ENCODE peak calls at places on chromosomes 3 and 15, in four cellular contexts. J is upper lobe of right lung, K is ovary, X is thoracic aorta. Y is an unnamed sample.
A peak's percentile ranks its signal among the peaks of the same experiment; 100 is the strongest.

GRCh38 chr3:90184861-90185260 is 1077.4 kb downstream of the EPHA3 start:
- DNase-seq in J (no peak), K (no peak), X (no peak), Y (no peak)

GRCh38 chr15:65902373-65902772 is 33.1 kb downstream of the RAB11A start:
- DNase-seq in J (peak; percentile 69), K (no peak), X (no peak), Y (peak; percentile 89)

GRCh38 chr3:113096158-113096893 is 105.5 kb downstream of the GTPBP8 start:
- DNase-seq in J (no peak), K (no peak), X (no peak), Y (no peak)

GRCh38 chr3:188137062-188137461 is 16.9 kb upstream of the LPP start:
- DNase-seq in J (no peak), K (no peak), X (no peak), Y (no peak)

GRCh38 chr3:24344784-24345439 is 149.7 kb downstream of the THRB start:
- DNase-seq in J (no peak), K (no peak), X (no peak), Y (no peak)

GRCh38 chr15:85707519-85708338 is 87.0 kb downstream of the KLHL25 start:
- DNase-seq in J (no peak), K (no peak), X (no peak), Y (no peak)

GRCh38 chr3:66138336-66139234 is 82.2 kb upstream of the SLC25A26 start:
- DNase-seq in J (no peak), K (peak; percentile 44), X (no peak), Y (peak; percentile 26)

GRCh38 chr3:168495932-168496331 is 400.2 kb upstream of the GOLIM4 start:
- DNase-seq in J (no peak), K (no peak), X (no peak), Y (no peak)

GRCh38 chr3:89698208-89698830 is 590.9 kb downstream of the EPHA3 start:
- DNase-seq in J (no peak), K (no peak), X (no peak), Y (no peak)

GRCh38 chr15:99014803-99015676 is 7.4 kb upstream of the PGPEP1L start:
- DNase-seq in J (peak; percentile 88), K (peak; percentile 78), X (no peak), Y (peak; percentile 90)

GRCh38 chr15:91222052-91222451 is 122.0 kb downstream of the SV2B start:
- DNase-seq in J (no peak), K (no peak), X (no peak), Y (no peak)

GRCh38 chr3:127452321-127452821 is 138.2 kb downstream of the TPRA1 start:
- DNase-seq in J (peak; percentile 40), K (no peak), X (no peak), Y (peak; percentile 48)

GRCh38 chr15:72889545-72889944 is 106.0 kb upstream of the ADPGK start:
- DNase-seq in J (no peak), K (no peak), X (no peak), Y (no peak)

GRCh38 chr3:72990701-72991395 is 5.8 kb upstream of the PPP4R2 start:
- DNase-seq in J (no peak), K (no peak), X (no peak), Y (no peak)

GRCh38 chr3:72995337-72995736 is 1.3 kb upstream of the PPP4R2 start:
- DNase-seq in J (no peak), K (peak; percentile 37), X (no peak), Y (peak; percentile 85)

GRCh38 chr3:72996121-72996472 is 514 bp upstream of the PPP4R2 start:
- DNase-seq in J (peak; percentile 67), K (peak; percentile 55), X (no peak), Y (no peak)

GRCh38 chr3:72991522-72991921 is 5.1 kb upstream of the PPP4R2 start:
- DNase-seq in J (no peak), K (no peak), X (no peak), Y (no peak)

GRCh38 chr3:72993391-72993790 is 3.2 kb upstream of the PPP4R2 start:
- DNase-seq in J (no peak), K (no peak), X (no peak), Y (no peak)
- TF ChIP-seq CTCF in J (no peak), K (no peak), X (no peak), Y (no peak)

DNA sequence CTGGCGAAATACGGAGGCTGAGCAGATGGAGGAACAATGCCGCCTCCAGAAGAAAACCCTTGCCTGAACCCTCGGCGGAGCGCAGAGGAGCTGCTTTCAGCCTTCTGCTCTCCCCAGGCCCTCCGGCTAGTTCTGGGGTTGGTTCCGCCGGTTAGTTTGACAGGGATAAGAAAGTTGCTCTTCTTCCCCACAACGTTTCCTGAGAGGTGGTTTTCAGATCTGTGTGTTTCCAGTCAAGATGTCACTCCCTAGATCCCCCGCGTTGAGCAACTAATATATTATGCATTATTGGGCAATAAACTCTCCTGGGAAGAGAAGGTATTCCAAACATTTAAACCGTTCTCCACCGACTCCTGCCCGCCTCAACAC is 551 bp downstream of the NLGN1 start:
- DNase-seq in J (no peak), K (no peak), X (no peak), Y (no peak)
- H3K4me3 ChIP-seq in J (peak overlapping the region; percentile 60), K (peak overlapping the region; percentile 65), X (peak overlapping the region; percentile 72), Y (peak overlapping the region; percentile 57)

GRCh38 chr3:141728355-141728892 is 9.7 kb upstream of the RNF7 start:
- DNase-seq in J (no peak), K (no peak), X (no peak), Y (no peak)

GRCh38 chr3:141726483-141726882 is 11.6 kb upstream of the RNF7 start:
- DNase-seq in J (no peak), K (no peak), X (no peak), Y (no peak)

GRCh38 chr3:141735176-141735575 is 2.9 kb upstream of the RNF7 start:
- DNase-seq in J (no peak), K (no peak), X (no peak), Y (no peak)

DNA sequence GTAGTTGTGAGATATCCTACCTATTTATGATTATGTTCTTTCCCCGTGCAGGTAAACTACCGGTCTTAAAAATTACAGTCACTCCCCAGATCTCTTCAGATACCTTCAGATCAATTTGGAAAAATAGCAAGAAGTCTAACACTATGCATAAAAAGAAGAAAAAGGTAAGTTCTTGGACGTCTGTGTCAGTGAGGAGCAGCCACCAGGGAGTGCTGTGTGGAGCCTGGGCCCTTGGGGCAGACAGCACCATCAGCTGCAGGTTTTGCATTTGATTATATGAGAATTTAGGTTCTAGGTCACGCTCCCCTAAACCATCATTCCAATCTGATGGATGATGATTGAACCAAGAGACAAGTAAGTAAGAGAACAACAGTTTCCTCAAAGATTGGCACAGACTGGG is 8.9 kb upstream of the RNF7 start:
- DNase-seq in J (no peak), K (no peak), X (no peak), Y (no peak)
- TF ChIP-seq CTCF in J (no peak), K (no peak), X (no peak), Y (no peak)

DNA sequence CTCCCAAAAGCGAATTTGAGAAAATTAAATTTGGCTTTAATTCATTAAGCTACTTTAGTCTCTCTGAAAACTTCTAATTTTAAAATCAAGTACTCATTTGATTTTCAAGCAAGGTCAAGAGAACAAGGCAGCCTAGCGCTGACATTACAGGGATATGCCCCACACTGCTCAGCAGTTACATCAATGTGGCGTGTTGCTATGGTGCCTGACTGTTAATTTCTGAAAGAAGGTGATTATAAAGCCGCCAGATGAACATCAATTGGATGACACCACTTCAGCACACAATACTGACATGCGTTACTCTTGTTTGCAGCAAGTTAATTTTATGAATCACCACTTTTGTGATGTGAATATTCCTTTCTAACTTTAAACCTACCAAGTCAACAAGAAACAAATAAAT is 284.4 kb downstream of the FOXP1 start:
- DNase-seq in J (no peak), K (no peak), X (no peak), Y (no peak)
- H3K4me3 ChIP-seq in J (no peak overlapping the region), K (no peak overlapping the region), X (no peak overlapping the region), Y (no peak overlapping the region)

GRCh38 chr3:32423534-32423933 is 31.9 kb downstream of the CMTM7 start:
- DNase-seq in J (no peak), K (no peak), X (no peak), Y (no peak)

GRCh38 chr3:32422943-32423342 is 31.3 kb downstream of the CMTM7 start:
- DNase-seq in J (no peak), K (no peak), X (no peak), Y (no peak)

GRCh38 chr3:32421185-32421584 is 29.5 kb downstream of the CMTM7 start:
- DNase-seq in J (no peak), K (no peak), X (no peak), Y (peak; percentile 57)

GRCh38 chr3:32423956-32424558 is 32.4 kb downstream of the CMTM7 start:
- DNase-seq in J (no peak), K (no peak), X (no peak), Y (no peak)

GRCh38 chr3:32421991-32422859 is 30.6 kb downstream of the CMTM7 start:
- DNase-seq in J (peak; percentile 95), K (peak; percentile 77), X (peak; percentile 77), Y (peak; percentile 91)
- TF ChIP-seq CTCF in J (no peak), K (no peak), X (no peak), Y (no peak)

GRCh38 chr3:77889616-77890015 is 849.7 kb downstream of the ROBO2 start:
- DNase-seq in J (no peak), K (no peak), X (no peak), Y (no peak)
- H3K4me3 ChIP-seq in J (no peak overlapping the region), K (no peak overlapping the region), X (no peak overlapping the region), Y (no peak overlapping the region)

GRCh38 chr15:74252291-74253080 is 16.4 kb downstream of the CCDC33 start:
- DNase-seq in J (no peak), K (no peak), X (no peak), Y (no peak)

GRCh38 chr15:74257623-74258022 is 21.5 kb downstream of the CCDC33 start:
- DNase-seq in J (no peak), K (no peak), X (no peak), Y (no peak)

GRCh38 chr15:74251187-74251811 is 15.2 kb downstream of the CCDC33 start:
- DNase-seq in J (no peak), K (no peak), X (peak; percentile 66), Y (no peak)

GRCh38 chr15:74257105-74257504 is 21.0 kb downstream of the CCDC33 start:
- DNase-seq in J (no peak), K (no peak), X (no peak), Y (no peak)

DNA sequence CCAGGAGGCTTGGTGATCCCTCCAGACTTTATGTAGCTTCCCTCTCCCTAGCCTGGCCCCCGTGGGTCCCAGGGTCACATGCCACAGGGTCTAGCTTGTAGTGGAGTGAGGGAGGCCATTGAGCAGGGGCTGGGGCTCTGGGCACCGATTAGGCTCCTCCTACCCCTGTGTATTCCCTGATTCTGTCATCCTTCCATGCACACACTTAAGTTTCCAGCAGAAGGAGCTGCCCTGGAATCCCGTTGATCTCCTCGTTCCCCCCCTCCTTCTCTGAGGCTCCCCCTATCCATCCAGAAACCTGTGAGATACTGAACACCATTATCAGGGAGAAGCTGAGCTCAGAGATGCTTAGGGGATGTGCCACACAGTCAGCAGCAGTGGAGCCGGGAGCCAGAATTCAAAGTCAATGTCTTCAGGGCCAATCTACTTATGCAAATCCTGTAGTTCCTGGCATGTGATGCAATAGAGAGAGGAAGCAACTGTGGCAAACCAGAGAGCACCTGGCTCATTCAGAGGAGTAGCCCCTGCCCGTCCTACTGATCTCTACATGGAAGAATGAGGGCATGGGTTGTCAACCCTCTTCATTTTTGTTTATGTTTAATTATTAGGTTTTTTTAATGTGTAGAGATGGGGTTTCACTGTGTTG is 17.3 kb downstream of the CCDC33 start:
- DNase-seq in J (no peak), K (no peak), X (no peak), Y (no peak)
- TF ChIP-seq CTCF in J (no peak), K (no peak), X (no peak), Y (no peak)

Y was measured in lower leg skin.